ENCODE peak calls at places on chromosomes 11 and 22, in ten cellular contexts. F, B, C, E, D, U, S, R, I and J are unnamed samples.
A peak's percentile ranks its signal among the peaks of the same experiment; 100 is the strongest.

GRCh38 chr11:118827118-118827517 is 36.2 kb upstream of the DDX6 start:
- DNase-seq in C (no peak), U (no peak), R (no peak), F (no peak), S (no peak), D (no peak), E (no peak), B (no peak), I (no peak), J (no peak)

GRCh38 chr22:50714631-50715179 is 23.3 kb upstream of the ACR start:
- DNase-seq in C (no peak), B (no peak), U (no peak), S (no peak), I (no peak), D (no peak), R (no peak), F (no peak), E (no peak), J (no peak)

GRCh38 chr11:110948112-110948511 is 235.9 kb upstream of the ARHGAP20 start:
- DNase-seq in B (no peak), F (no peak), C (no peak), S (no peak), I (no peak), U (no peak), R (no peak), E (no peak), D (no peak), J (no peak)

GRCh38 chr11:124108158-124108557 is 7.1 kb upstream of the VWA5A start:
- DNase-seq in S (no peak), D (no peak), C (peak; percentile 32), B (no peak), U (peak; percentile 2), F (no peak), I (no peak), E (no peak), R (no peak), J (no peak)

GRCh38 chr22:29202231-29203192 is 3.2 kb upstream of the EMID1 start:
- DNase-seq in F (no peak), C (peak; percentile 99), R (no peak), D (no peak), B (peak; percentile 18), E (no peak), U (peak; percentile 28), S (peak; percentile 63), I (peak; percentile 61), J (peak; percentile 82)

GRCh38 chr22:50595189-50595588 is 5.4 kb upstream of the MAPK8IP2 start:
- DNase-seq in E (no peak), U (no peak), R (no peak), I (no peak), F (peak; percentile 60), D (no peak), S (no peak), B (no peak), C (no peak), J (no peak)

GRCh38 chr22:39954584-39955055 is 5.6 kb upstream of the TMA7B start:
- DNase-seq in R (no peak), S (no peak), E (no peak), B (no peak), U (peak; percentile 25), F (no peak), D (no peak), I (no peak), C (no peak), J (no peak)

GRCh38 chr11:47607380-47607779 is 13.2 kb upstream of the C1QTNF4 start:
- DNase-seq in I (no peak), R (no peak), C (no peak), S (no peak), B (no peak), D (no peak), F (no peak), U (no peak), E (no peak), J (no peak)

GRCh38 chr22:42369250-42370041 is 62.8 kb downstream of the NFAM1 start:
- DNase-seq in F (peak; percentile 71), B (peak; percentile 92), C (peak; percentile 89), D (peak; percentile 94), S (peak; percentile 94), U (peak; percentile 91), E (peak; percentile 75), R (peak; percentile 66), I (peak; percentile 97), J (peak; percentile 95)

GRCh38 chr11:17827006-17827405 is 92.4 kb downstream of the KCNC1 start:
- DNase-seq in D (no peak), U (no peak), E (no peak), S (no peak), C (peak; percentile 7), I (peak; percentile 54), F (no peak), R (no peak), B (peak; percentile 11), J (no peak)

GRCh38 chr11:122756417-122756816 is 81.9 kb upstream of the CRTAM start:
- DNase-seq in E (peak; percentile 26), F (no peak), R (peak; percentile 19), U (no peak), B (no peak), I (no peak), C (peak; percentile 95), D (no peak), S (no peak), J (peak; percentile 76)

GRCh38 chr11:126727381-126727780 is 273.2 kb downstream of the KIRREL3 start:
- DNase-seq in E (no peak), R (no peak), S (no peak), D (no peak), C (no peak), B (no peak), U (no peak), F (no peak), I (no peak), J (no peak)

GRCh38 chr11:99865951-99866350 is 821.1 kb upstream of the ARHGAP42 start:
- DNase-seq in I (no peak), C (no peak), R (no peak), B (no peak), U (no peak), D (no peak), E (no peak), F (no peak), S (no peak), J (no peak)

GRCh38 chr22:18075101-18075730 is 2.6 kb upstream of the PEX26 start:
- DNase-seq in C (no peak), E (no peak), D (no peak), I (no peak), R (no peak), B (no peak), S (no peak), U (no peak), F (no peak), J (no peak)

GRCh38 chr11:17639091-17639490 is 80.3 kb upstream of the MYOD1 start:
- DNase-seq in B (no peak), F (no peak), E (no peak), I (no peak), S (no peak), U (no peak), D (no peak), C (no peak), R (no peak), J (no peak)